ENCODE peak calls at places on chromosome 20, in nine cellular contexts. Z is left ventricle myocardium inferior, B is breast epithelium, S is H7, F is HuH-7, I is colonic mucosa, T is H4, V is AG20443, Q is prostate gland. D is an unnamed sample.

GRCh38 chr20:58547527-58548475 is 32.6 kb upstream of the APCDD1L start:
- DNase-seq in V (peak), B (no peak), S (peak), Q (no peak), T (no peak), F (no peak), Z (no peak), I (no peak), D (no peak)

GRCh38 chr20:52094693-52095092 is 96.9 kb downstream of the ZFP64 start:
- DNase-seq in Z (no peak), I (no peak), B (no peak), F (no peak), S (no peak), T (no peak), Q (no peak), V (no peak), D (no peak)

GRCh38 chr20:51972031-51972430 is 169.7 kb upstream of the SALL4 start:
- DNase-seq in B (no peak), S (no peak), V (no peak), Q (no peak), F (no peak), I (no peak), T (no peak), Z (no peak), D (no peak)

GRCh38 chr20:43832096-43832816 is 82.4 kb upstream of the TOX2 start:
- DNase-seq in T (no peak), B (no peak), I (no peak), V (no peak), Q (no peak), Z (no peak), S (no peak), F (no peak), D (no peak)

GRCh38 chr20:51497542-51498467 is 44.7 kb downstream of the NFATC2 start:
- DNase-seq in I (no peak), Z (no peak), Q (no peak), T (no peak), V (no peak), S (no peak), F (no peak), B (no peak), D (no peak)

GRCh38 chr20:51196991-51197651 is 174.2 kb upstream of the KCNG1 start:
- DNase-seq in S (no peak), F (no peak), T (no peak), Z (no peak), B (no peak), V (peak), I (no peak), Q (no peak), D (no peak)

GRCh38 chr20:47392721-47393073 is 36.2 kb upstream of the ZMYND8 start:
- DNase-seq in Z (no peak), F (no peak), I (no peak), B (no peak), S (no peak), Q (no peak), T (peak), V (no peak), D (no peak)

GRCh38 chr20:36061754-36062153 is 92.8 kb upstream of the EPB41L1 start:
- DNase-seq in V (no peak), S (no peak), I (no peak), Z (peak), Q (no peak), F (no peak), B (no peak), T (no peak), D (no peak)

GRCh38 chr20:50323209-50323608 is 132.6 kb downstream of the CEBPB start:
- DNase-seq in B (no peak), Z (no peak), V (no peak), T (no peak), F (no peak), S (no peak), I (no peak), Q (no peak), D (no peak)

D was measured in NK-92 treated with Interleukin-12 subunit alpha and Interleukin-12 subunit beta, amount 100 ng/mL, for 24 hours.